ENCODE peak calls at places on chromosomes 16 and 17, in seven cellular contexts. One of them, this sample, is unnamed.

GRCh38 chr16:4608704-4608980 is 6.0 kb downstream of the UBALD1 start:
- DNase-seq in stimulated activated CD8-positive, alpha-beta memory T cell treated with anti-CD3 and anti-CD28 coated beads, Interleukin-4, amount 100 ng/mL, for 4 hours: no peak
- DNase-seq in CD8-positive, alpha-beta memory T cell: no peak
- DNase-seq in PC-3: no peak
- DNase-seq in SK-N-SH: no peak
- DNase-seq in EL: no peak
- DNase-seq in heart left ventricle: no peak
- DNase-seq in this sample: peak; percentile 22

GRCh38 chr16:56252835-56253234 is 61.5 kb downstream of the GNAO1 start:
- DNase-seq in PC-3: no peak
- DNase-seq in EL: no peak
- DNase-seq in heart left ventricle: peak; percentile 74
- DNase-seq in SK-N-SH: no peak
- DNase-seq in stimulated activated CD8-positive, alpha-beta memory T cell treated with anti-CD3 and anti-CD28 coated beads, Interleukin-4, amount 100 ng/mL, for 4 hours: no peak
- DNase-seq in CD8-positive, alpha-beta memory T cell: no peak
- DNase-seq in this sample: no peak

GRCh38 chr17:14359251-14359939 is 58.5 kb downstream of the HS3ST3B1 start:
- DNase-seq in PC-3: no peak
- DNase-seq in stimulated activated CD8-positive, alpha-beta memory T cell treated with anti-CD3 and anti-CD28 coated beads, Interleukin-4, amount 100 ng/mL, for 4 hours: no peak
- DNase-seq in EL: no peak
- DNase-seq in CD8-positive, alpha-beta memory T cell: peak; percentile 62
- DNase-seq in SK-N-SH: no peak
- DNase-seq in heart left ventricle: no peak
- DNase-seq in this sample: peak; percentile 67

GRCh38 chr16:22732315-22732840 is 81.6 kb upstream of the HS3ST2 start:
- DNase-seq in heart left ventricle: no peak
- DNase-seq in EL: no peak
- DNase-seq in stimulated activated CD8-positive, alpha-beta memory T cell treated with anti-CD3 and anti-CD28 coated beads, Interleukin-4, amount 100 ng/mL, for 4 hours: no peak
- DNase-seq in CD8-positive, alpha-beta memory T cell: no peak
- DNase-seq in SK-N-SH: no peak
- DNase-seq in PC-3: no peak
- DNase-seq in this sample: no peak

GRCh38 chr17:39650121-39650579 is 13.2 kb downstream of the STARD3 start:
- DNase-seq in CD8-positive, alpha-beta memory T cell: no peak
- DNase-seq in stimulated activated CD8-positive, alpha-beta memory T cell treated with anti-CD3 and anti-CD28 coated beads, Interleukin-4, amount 100 ng/mL, for 4 hours: no peak
- DNase-seq in SK-N-SH: no peak
- DNase-seq in EL: no peak
- DNase-seq in PC-3: no peak
- DNase-seq in heart left ventricle: no peak
- DNase-seq in this sample: no peak

GRCh38 chr17:9123594-9124553 is 102.6 kb downstream of the NTN1 start:
- DNase-seq in stimulated activated CD8-positive, alpha-beta memory T cell treated with anti-CD3 and anti-CD28 coated beads, Interleukin-4, amount 100 ng/mL, for 4 hours: no peak
- DNase-seq in CD8-positive, alpha-beta memory T cell: no peak
- DNase-seq in SK-N-SH: no peak
- DNase-seq in PC-3: no peak
- DNase-seq in heart left ventricle: no peak
- DNase-seq in EL: no peak
- DNase-seq in this sample: no peak

GRCh38 chr16:82636485-82636884 is 9.7 kb downstream of the CDH13 start:
- DNase-seq in PC-3: no peak
- DNase-seq in heart left ventricle: no peak
- DNase-seq in SK-N-SH: no peak
- DNase-seq in CD8-positive, alpha-beta memory T cell: no peak
- DNase-seq in stimulated activated CD8-positive, alpha-beta memory T cell treated with anti-CD3 and anti-CD28 coated beads, Interleukin-4, amount 100 ng/mL, for 4 hours: no peak
- DNase-seq in EL: no peak
- DNase-seq in this sample: no peak

GRCh38 chr16:85423186-85423550 is 190.0 kb upstream of the GSE1 start:
- DNase-seq in SK-N-SH: no peak
- DNase-seq in heart left ventricle: peak; percentile 13
- DNase-seq in CD8-positive, alpha-beta memory T cell: peak; percentile 37
- DNase-seq in stimulated activated CD8-positive, alpha-beta memory T cell treated with anti-CD3 and anti-CD28 coated beads, Interleukin-4, amount 100 ng/mL, for 4 hours: no peak
- DNase-seq in PC-3: no peak
- DNase-seq in EL: no peak
- DNase-seq in this sample: no peak

GRCh38 chr17:17966399-17966798 is 5.8 kb downstream of the TOM1L2 start:
- DNase-seq in CD8-positive, alpha-beta memory T cell: no peak
- DNase-seq in SK-N-SH: no peak
- DNase-seq in stimulated activated CD8-positive, alpha-beta memory T cell treated with anti-CD3 and anti-CD28 coated beads, Interleukin-4, amount 100 ng/mL, for 4 hours: no peak
- DNase-seq in PC-3: no peak
- DNase-seq in EL: no peak
- DNase-seq in heart left ventricle: no peak
- DNase-seq in this sample: peak; percentile 48

GRCh38 chr17:64741038-64741641 is 79.0 kb upstream of the SMURF2 start:
- DNase-seq in SK-N-SH: no peak
- DNase-seq in heart left ventricle: peak; percentile 36
- DNase-seq in EL: peak; percentile 65
- DNase-seq in PC-3: no peak
- DNase-seq in CD8-positive, alpha-beta memory T cell: no peak
- DNase-seq in stimulated activated CD8-positive, alpha-beta memory T cell treated with anti-CD3 and anti-CD28 coated beads, Interleukin-4, amount 100 ng/mL, for 4 hours: no peak
- DNase-seq in this sample: no peak

GRCh38 chr17:4301066-4301465 is 37.3 kb upstream of the ANKFY1 start:
- DNase-seq in heart left ventricle: no peak
- DNase-seq in stimulated activated CD8-positive, alpha-beta memory T cell treated with anti-CD3 and anti-CD28 coated beads, Interleukin-4, amount 100 ng/mL, for 4 hours: no peak
- DNase-seq in EL: no peak
- DNase-seq in SK-N-SH: no peak
- DNase-seq in CD8-positive, alpha-beta memory T cell: no peak
- DNase-seq in PC-3: no peak
- DNase-seq in this sample: no peak

GRCh38 chr17:68515238-68515637 is 3.0 kb downstream of the PRKAR1A start:
- DNase-seq in PC-3: no peak
- DNase-seq in SK-N-SH: no peak
- DNase-seq in EL: no peak
- DNase-seq in CD8-positive, alpha-beta memory T cell: no peak
- DNase-seq in stimulated activated CD8-positive, alpha-beta memory T cell treated with anti-CD3 and anti-CD28 coated beads, Interleukin-4, amount 100 ng/mL, for 4 hours: no peak
- DNase-seq in heart left ventricle: no peak
- DNase-seq in this sample: no peak

GRCh38 chr17:74757931-74758845 is 9.8 kb downstream of the NHERF1 start:
- DNase-seq in stimulated activated CD8-positive, alpha-beta memory T cell treated with anti-CD3 and anti-CD28 coated beads, Interleukin-4, amount 100 ng/mL, for 4 hours: no peak
- DNase-seq in SK-N-SH: peak; percentile 87
- DNase-seq in PC-3: no peak
- DNase-seq in heart left ventricle: peak; percentile 65
- DNase-seq in CD8-positive, alpha-beta memory T cell: no peak
- DNase-seq in EL: no peak
- DNase-seq in this sample: no peak

GRCh38 chr16:87317766-87318121 is 552 bp upstream of the C16orf95 start:
- DNase-seq in EL: peak; percentile 50
- DNase-seq in SK-N-SH: peak; percentile 75
- DNase-seq in PC-3: peak; percentile 31
- DNase-seq in stimulated activated CD8-positive, alpha-beta memory T cell treated with anti-CD3 and anti-CD28 coated beads, Interleukin-4, amount 100 ng/mL, for 4 hours: no peak
- DNase-seq in CD8-positive, alpha-beta memory T cell: peak; percentile 67
- DNase-seq in heart left ventricle: peak; percentile 56
- DNase-seq in this sample: peak; percentile 62

GRCh38 chr17:35460354-35460851 is 11.8 kb upstream of the SLFN13 start:
- DNase-seq in heart left ventricle: no peak
- DNase-seq in stimulated activated CD8-positive, alpha-beta memory T cell treated with anti-CD3 and anti-CD28 coated beads, Interleukin-4, amount 100 ng/mL, for 4 hours: no peak
- DNase-seq in EL: no peak
- DNase-seq in CD8-positive, alpha-beta memory T cell: peak; percentile 82
- DNase-seq in SK-N-SH: peak; percentile 9
- DNase-seq in PC-3: peak; percentile 76
- DNase-seq in this sample: peak; percentile 88

This sample was measured in GM13976.